ENCODE peak calls at places on chromosomes 12 and 14, in nine cellular contexts. L is astrocyte of the spinal cord, N is GM06990, I is AG04449, M is upper lobe of right lung, Z is body of pancreas, Q is WTC11, G is lung, U is psoas muscle. E is an unnamed sample.

GRCh38 chr12:109635717-109636116 is 62.1 kb downstream of the MVK start:
- DNase-seq in L (no peak), N (no peak), I (no peak), M (no peak), Z (no peak), Q (no peak), G (no peak), U (no peak), E (no peak)

GRCh38 chr12:32615441-32615840 is 63.7 kb upstream of the DNM1L start:
- DNase-seq in L (no peak), N (no peak), I (no peak), M (no peak), Z (no peak), Q (no peak), G (no peak), U (no peak), E (no peak)

GRCh38 chr14:104601786-104602185 is 2.8 kb downstream of the TMEM179 start:
- DNase-seq in L (no peak), N (no peak), I (no peak), M (no peak), Z (no peak), Q (no peak), G (no peak), U (peak; percentile 11), E (no peak)

GRCh38 chr12:27780612-27781408 is 774 bp upstream of the MANSC4 start:
- DNase-seq in L (peak; percentile 29), N (no peak), I (no peak), M (no peak), Z (peak; percentile 72), Q (peak; percentile 21), G (peak; percentile 47), U (peak; percentile 24), E (no peak)

GRCh38 chr12:81296556-81297305 is 218.9 kb downstream of the ACSS3 start:
- DNase-seq in L (peak; percentile 85), N (no peak), I (no peak), M (no peak), Z (peak; percentile 4), Q (no peak), G (no peak), U (no peak), E (no peak)

GRCh38 chr12:115597157-115597712 is 680.3 kb downstream of the MED13L start:
- DNase-seq in L (peak; percentile 84), N (no peak), I (no peak), M (no peak), Z (no peak), Q (no peak), G (no peak), U (no peak), E (no peak)

GRCh38 chr14:89641495-89642162 is 224.6 kb upstream of the FOXN3 start:
- DNase-seq in L (no peak), N (peak; percentile 57), I (no peak), M (no peak), Z (peak; percentile 32), Q (no peak), G (no peak), U (no peak), E (no peak)

GRCh38 chr12:22234561-22234960 is 99.9 kb downstream of the ST8SIA1 start:
- DNase-seq in L (peak; percentile 62), N (no peak), I (no peak), M (no peak), Z (no peak), Q (no peak), G (no peak), U (no peak), E (peak; percentile 62)

GRCh38 chr14:61322011-61322798 is 826 bp downstream of the PRKCH start:
- DNase-seq in L (no peak), N (peak; percentile 73), I (no peak), M (peak; percentile 88), Z (peak; percentile 87), Q (peak; percentile 27), G (peak; percentile 68), U (peak; percentile 45), E (no peak)

GRCh38 chr12:129788506-129788905 is 115.3 kb downstream of the TMEM132D start:
- DNase-seq in L (peak; percentile 65), N (no peak), I (no peak), M (no peak), Z (no peak), Q (no peak), G (no peak), U (no peak), E (no peak)

GRCh38 chr14:22131749-22132476 is 457.1 kb downstream of the DAD1 start:
- DNase-seq in L (no peak), N (no peak), I (no peak), M (no peak), Z (no peak), Q (peak; percentile 59), G (no peak), U (no peak), E (no peak)

GRCh38 chr14:88535149-88535548 is 19.7 kb downstream of the PTPN21 start:
- DNase-seq in L (no peak), N (no peak), I (no peak), M (no peak), Z (peak; percentile 61), Q (no peak), G (no peak), U (no peak), E (no peak)
- TF ChIP-seq CTCF in L (no peak), N (no peak), I (no peak), M (no peak), Z (no peak), Q (no peak), G (no peak), U (no peak), E (no peak)

GRCh38 chr12:107486140-107486892 is 199.3 kb upstream of the PWP1 start:
- DNase-seq in L (no peak), N (no peak), I (no peak), M (no peak), Z (no peak), Q (no peak), G (no peak), U (no peak), E (no peak)

GRCh38 chr12:107485731-107486130 is 199.9 kb upstream of the PWP1 start:
- DNase-seq in L (no peak), N (no peak), I (no peak), M (no peak), Z (no peak), Q (no peak), G (no peak), U (no peak), E (no peak)

GRCh38 chr12:107487011-107487680 is 198.5 kb upstream of the PWP1 start:
- DNase-seq in L (no peak), N (no peak), I (no peak), M (no peak), Z (no peak), Q (no peak), G (no peak), U (no peak), E (no peak)

GRCh38 chr12:107484941-107485340 is 200.7 kb upstream of the PWP1 start:
- DNase-seq in L (no peak), N (no peak), I (no peak), M (no peak), Z (no peak), Q (no peak), G (no peak), U (no peak), E (no peak)

DNA sequence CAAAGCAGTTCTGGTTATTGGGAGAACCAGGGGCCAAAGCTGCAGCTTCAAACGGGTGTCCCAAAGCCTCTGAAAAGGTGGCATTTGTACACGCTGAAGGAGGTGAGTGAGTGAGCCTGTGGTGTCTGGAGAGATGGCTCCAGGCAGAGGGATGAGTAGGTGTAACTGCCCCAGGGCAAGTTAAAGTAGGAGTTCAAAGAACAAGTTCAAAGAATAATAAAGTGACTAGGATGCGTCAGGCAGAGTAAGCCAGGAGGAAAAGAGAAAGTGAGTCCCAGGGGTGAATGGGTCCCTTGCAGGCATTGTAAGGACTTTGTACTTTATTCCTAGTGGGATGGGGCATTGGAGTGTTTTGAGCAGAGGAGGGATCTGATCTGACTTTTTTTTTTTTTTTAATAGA is 201.4 kb upstream of the PWP1 start:
- DNase-seq in L (no peak), N (no peak), I (no peak), M (no peak), Z (no peak), Q (no peak), G (no peak), U (no peak), E (no peak)
- TF ChIP-seq CTCF in L (no peak), N (no peak), I (no peak), M (no peak), Z (no peak), Q (no peak), G (no peak), U (no peak), E (no peak)

DNA sequence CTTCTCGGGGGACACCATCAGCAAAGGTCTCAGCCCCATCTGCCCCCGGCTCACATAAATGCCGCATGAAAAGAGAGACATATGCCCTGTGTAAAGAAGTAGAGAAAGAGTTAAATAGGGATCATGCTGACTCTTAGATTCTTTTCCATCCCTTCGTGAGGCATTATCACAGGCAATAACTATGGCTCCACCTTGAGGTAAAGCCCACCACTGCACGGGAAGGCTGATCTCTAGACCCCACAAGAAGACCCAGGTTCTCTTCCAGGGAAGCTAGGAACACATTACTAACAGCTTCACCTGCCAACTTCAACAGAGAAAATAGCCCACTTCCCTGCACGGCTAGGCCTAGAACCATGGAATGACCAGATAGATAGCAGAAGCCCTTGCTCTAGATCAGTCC is 14.1 kb upstream of the NOP2 start:
- DNase-seq in L (no peak), N (no peak), I (no peak), M (no peak), Z (no peak), Q (peak; percentile 29), G (no peak), U (no peak), E (no peak)
- TF ChIP-seq CTCF in L (peak; percentile 30), N (no peak), I (no peak), M (no peak), Z (no peak), Q (no peak), G (no peak), U (no peak), E (peak; percentile 16)

GRCh38 chr12:5000204-5000603 is 43.5 kb upstream of the KCNA5 start:
- DNase-seq in L (no peak), N (no peak), I (no peak), M (no peak), Z (no peak), Q (no peak), G (no peak), U (no peak), E (no peak)
- TF ChIP-seq CTCF in L (no peak), N (peak; percentile 18), I (no peak), M (no peak), Z (no peak), Q (no peak), G (no peak), U (no peak), E (no peak)

DNA sequence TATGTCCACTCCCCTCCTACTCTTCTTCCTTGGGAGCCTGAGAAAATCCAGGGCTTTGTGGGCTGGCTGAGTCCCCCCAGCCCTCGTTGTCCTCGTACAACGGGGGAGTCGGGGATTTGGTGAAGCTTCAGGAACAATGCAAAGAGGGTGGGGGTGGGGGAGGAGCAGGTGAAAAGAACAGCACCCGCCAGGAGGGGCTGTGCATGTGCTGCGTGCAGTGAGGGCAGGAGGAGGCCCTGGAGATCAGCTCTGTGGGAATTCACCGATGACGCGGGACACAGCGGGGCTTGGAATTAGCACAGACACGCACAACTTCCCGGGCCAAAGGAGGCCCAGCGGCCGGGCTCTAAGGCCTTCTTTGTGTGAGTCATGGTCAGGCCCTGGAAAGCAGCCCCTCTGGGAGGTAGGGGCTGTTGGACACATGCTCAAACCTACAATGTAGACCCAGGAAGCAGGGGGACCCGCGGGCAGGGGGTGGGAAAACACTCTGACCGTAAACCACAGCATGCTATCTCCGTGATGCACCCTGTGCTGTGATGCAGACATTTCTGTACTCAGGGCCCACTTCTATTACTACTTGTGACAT is 32.8 kb downstream of the RBM19 start:
- DNase-seq in L (peak; percentile 92), N (no peak), I (peak; percentile 33), M (no peak), Z (no peak), Q (no peak), G (no peak), U (peak; percentile 41), E (peak; percentile 29)
- TF ChIP-seq CTCF in L (peak; percentile 23), N (no peak), I (no peak), M (no peak), Z (no peak), Q (no peak), G (no peak), U (no peak), E (no peak)